ENCODE peak calls at places on chromosome 14, in seven cellular contexts. One of them, this sample, is unnamed.
A peak's percentile ranks its signal among the peaks of the same experiment; 100 is the strongest.

GRCh38 chr14:54864526-54864925 is 38.1 kb downstream of the GCH1 start:
- DNase-seq in left ventricle myocardium inferior: no peak
- DNase-seq in GM10248: no peak
- DNase-seq in iris pigment epithelial cell: peak; percentile 30
- DNase-seq in AG09309: no peak
- DNase-seq in GM12865: no peak
- DNase-seq in NCI-H187 treated with DMSO at 0.1 percent for 48 hours: no peak
- DNase-seq in this sample: no peak

GRCh38 chr14:75711796-75712211 is 50.8 kb downstream of the TTLL5 start:
- DNase-seq in left ventricle myocardium inferior: peak; percentile 58
- DNase-seq in GM10248: peak; percentile 13
- DNase-seq in iris pigment epithelial cell: peak; percentile 89
- DNase-seq in AG09309: peak; percentile 55
- DNase-seq in GM12865: peak; percentile 76
- DNase-seq in NCI-H187 treated with DMSO at 0.1 percent for 48 hours: no peak
- DNase-seq in this sample: no peak

GRCh38 chr14:22559041-22559440 is 30.0 kb downstream of the DAD1 start:
- DNase-seq in left ventricle myocardium inferior: no peak
- DNase-seq in GM10248: no peak
- DNase-seq in iris pigment epithelial cell: no peak
- DNase-seq in AG09309: no peak
- DNase-seq in GM12865: no peak
- DNase-seq in NCI-H187 treated with DMSO at 0.1 percent for 48 hours: no peak
- DNase-seq in this sample: no peak

GRCh38 chr14:22864979-22865378 is 6.6 kb upstream of the LRP10 start:
- DNase-seq in left ventricle myocardium inferior: no peak
- DNase-seq in GM10248: no peak
- DNase-seq in iris pigment epithelial cell: no peak
- DNase-seq in AG09309: no peak
- DNase-seq in GM12865: no peak
- DNase-seq in NCI-H187 treated with DMSO at 0.1 percent for 48 hours: no peak
- DNase-seq in this sample: no peak

GRCh38 chr14:76086636-76087035 is 65.1 kb upstream of the GPATCH2L start:
- DNase-seq in left ventricle myocardium inferior: no peak
- DNase-seq in GM10248: no peak
- DNase-seq in iris pigment epithelial cell: no peak
- DNase-seq in AG09309: no peak
- DNase-seq in GM12865: no peak
- DNase-seq in NCI-H187 treated with DMSO at 0.1 percent for 48 hours: no peak
- DNase-seq in this sample: no peak

GRCh38 chr14:101235042-101235871 is 326.0 kb upstream of the DIO3 start:
- DNase-seq in left ventricle myocardium inferior: peak; percentile 50
- DNase-seq in GM10248: peak; percentile 48
- DNase-seq in iris pigment epithelial cell: peak; percentile 31
- DNase-seq in AG09309: no peak
- DNase-seq in GM12865: peak; percentile 11
- DNase-seq in NCI-H187 treated with DMSO at 0.1 percent for 48 hours: peak; percentile 5
- DNase-seq in this sample: no peak

GRCh38 chr14:99155173-99155777 is 116.7 kb downstream of the BCL11B start:
- DNase-seq in left ventricle myocardium inferior: no peak
- DNase-seq in GM10248: no peak
- DNase-seq in iris pigment epithelial cell: no peak
- DNase-seq in AG09309: no peak
- DNase-seq in GM12865: no peak
- DNase-seq in NCI-H187 treated with DMSO at 0.1 percent for 48 hours: no peak
- DNase-seq in this sample: no peak

GRCh38 chr14:80762829-80763228 is 178.7 kb downstream of the CEP128 start:
- DNase-seq in left ventricle myocardium inferior: no peak
- DNase-seq in GM10248: no peak
- DNase-seq in iris pigment epithelial cell: no peak
- DNase-seq in AG09309: no peak
- DNase-seq in GM12865: no peak
- DNase-seq in NCI-H187 treated with DMSO at 0.1 percent for 48 hours: no peak
- DNase-seq in this sample: no peak

GRCh38 chr14:68079941-68080697 is 260.5 kb downstream of the RAD51B start:
- DNase-seq in left ventricle myocardium inferior: no peak
- DNase-seq in GM10248: no peak
- DNase-seq in iris pigment epithelial cell: no peak
- DNase-seq in AG09309: no peak
- DNase-seq in GM12865: no peak
- DNase-seq in NCI-H187 treated with DMSO at 0.1 percent for 48 hours: peak; percentile 38
- DNase-seq in this sample: no peak

GRCh38 chr14:69363055-69363454 is 35.0 kb downstream of the ERH start:
- DNase-seq in left ventricle myocardium inferior: peak; percentile 33
- DNase-seq in GM10248: no peak
- DNase-seq in iris pigment epithelial cell: peak; percentile 36
- DNase-seq in AG09309: no peak
- DNase-seq in GM12865: no peak
- DNase-seq in NCI-H187 treated with DMSO at 0.1 percent for 48 hours: no peak
- DNase-seq in this sample: no peak

GRCh38 chr14:64191756-64192155 is 102.4 kb downstream of the ESR2 start:
- DNase-seq in left ventricle myocardium inferior: no peak
- DNase-seq in GM10248: no peak
- DNase-seq in iris pigment epithelial cell: peak; percentile 93
- DNase-seq in AG09309: peak; percentile 48
- DNase-seq in GM12865: no peak
- DNase-seq in NCI-H187 treated with DMSO at 0.1 percent for 48 hours: no peak
- DNase-seq in this sample: no peak

This sample was measured in T-helper 9 cell.